ENCODE peak calls at places on chromosome 15, in seven cellular contexts. A is CD8-positive, alpha-beta T cell; L is HCEC 1CT; S is AG08396; W is neural crest cell; M is T-cell; P is Peyer's patch. B is an unnamed sample.

GRCh38 chr15:38530113-38530512 is 34.5 kb downstream of the RASGRP1 start:
- DNase-seq in A (no peak), S (no peak), W (no peak), M (no peak), L (peak), P (no peak), B (no peak)

GRCh38 chr15:47184405-47185221 is 532.7 kb upstream of the SEMA6D start:
- DNase-seq in W (peak), M (no peak), S (peak), A (no peak), P (no peak), L (no peak), B (no peak)

GRCh38 chr15:75663931-75664421 is 16.3 kb downstream of the SNX33 start:
- DNase-seq in L (no peak), M (no peak), S (no peak), P (no peak), A (no peak), W (no peak), B (no peak)

GRCh38 chr15:24954783-24955548 is at the start of the genes SNRPN and SNURF:
- DNase-seq in S (peak), W (peak), L (peak), P (peak), M (peak), A (peak), B (peak)

GRCh38 chr15:74563442-74563841 is 22.4 kb downstream of the ARID3B start:
- DNase-seq in M (no peak), S (no peak), P (no peak), A (no peak), W (no peak), L (no peak), B (no peak)

GRCh38 chr15:62502451-62502850 is 337.4 kb upstream of the C2CD4B start:
- DNase-seq in W (no peak), L (peak), P (no peak), A (no peak), S (no peak), M (no peak), B (no peak)

GRCh38 chr15:62469874-62470688 is 305.0 kb upstream of the C2CD4B start:
- DNase-seq in A (no peak), P (no peak), M (no peak), S (peak), L (peak), W (no peak), B (no peak)

GRCh38 chr15:90644946-90645725 is 72.0 kb upstream of the BLM start:
- DNase-seq in S (no peak), W (no peak), M (no peak), L (no peak), A (no peak), P (no peak), B (no peak)

GRCh38 chr15:86676002-86676401 is 596.3 kb downstream of the AGBL1 start:
- DNase-seq in P (no peak), W (no peak), M (no peak), S (no peak), L (no peak), A (no peak), B (no peak)

GRCh38 chr15:52466134-52466701 is 62.5 kb downstream of the MYO5A start:
- DNase-seq in S (no peak), M (no peak), A (no peak), W (no peak), L (peak), P (peak), B (no peak)

B was measured in activated gamma-delta T cell treated with Interleukin-2 at 50 U/mL for 16 hours.